ENCODE peak calls at places on chromosomes 5 and 9, in seven cellular contexts. One of them, this sample, is unnamed.

GRCh38 chr9:80410106-80410505 is 838.3 kb downstream of the TLE4 start:
- DNase-seq in dorsolateral prefrontal cortex: peak
- DNase-seq in body of pancreas: peak
- DNase-seq in A549: no peak
- DNase-seq in upper lobe of left lung: no peak
- DNase-seq in ovary: peak
- DNase-seq in OCI-LY7: no peak
- DNase-seq in this sample: no peak

GRCh38 chr5:160213537-160213936 is 15.8 kb upstream of the FABP6 start:
- DNase-seq in dorsolateral prefrontal cortex: no peak
- DNase-seq in body of pancreas: no peak
- DNase-seq in A549: peak
- DNase-seq in upper lobe of left lung: no peak
- DNase-seq in ovary: no peak
- DNase-seq in OCI-LY7: peak
- DNase-seq in this sample: peak

GRCh38 chr5:174293481-174293880 is 248.0 kb downstream of the NSG2 start:
- DNase-seq in dorsolateral prefrontal cortex: no peak
- DNase-seq in body of pancreas: no peak
- DNase-seq in A549: no peak
- DNase-seq in upper lobe of left lung: no peak
- DNase-seq in ovary: no peak
- DNase-seq in OCI-LY7: no peak
- DNase-seq in this sample: no peak

GRCh38 chr5:151202381-151203139 is 21.3 kb downstream of the CCDC69 start:
- DNase-seq in dorsolateral prefrontal cortex: no peak
- DNase-seq in body of pancreas: no peak
- DNase-seq in A549: peak
- DNase-seq in upper lobe of left lung: no peak
- DNase-seq in ovary: no peak
- DNase-seq in OCI-LY7: peak
- DNase-seq in this sample: peak

GRCh38 chr9:105932276-105932675 is 237.9 kb downstream of the TMEM38B start:
- DNase-seq in dorsolateral prefrontal cortex: no peak
- DNase-seq in body of pancreas: no peak
- DNase-seq in A549: no peak
- DNase-seq in upper lobe of left lung: no peak
- DNase-seq in ovary: no peak
- DNase-seq in OCI-LY7: no peak
- DNase-seq in this sample: no peak

GRCh38 chr9:114606597-114607207 is 4.4 kb upstream of the TMEM268 start:
- DNase-seq in dorsolateral prefrontal cortex: no peak
- DNase-seq in body of pancreas: peak
- DNase-seq in A549: no peak
- DNase-seq in upper lobe of left lung: no peak
- DNase-seq in ovary: peak
- DNase-seq in OCI-LY7: no peak
- DNase-seq in this sample: peak

GRCh38 chr9:136138566-136138965 is 19.9 kb upstream of the TMEM250 start:
- DNase-seq in dorsolateral prefrontal cortex: no peak
- DNase-seq in body of pancreas: no peak
- DNase-seq in A549: peak
- DNase-seq in upper lobe of left lung: no peak
- DNase-seq in ovary: no peak
- DNase-seq in OCI-LY7: peak
- DNase-seq in this sample: no peak

GRCh38 chr5:14240366-14240765 is 97.2 kb downstream of the TRIO start:
- DNase-seq in dorsolateral prefrontal cortex: no peak
- DNase-seq in body of pancreas: no peak
- DNase-seq in A549: no peak
- DNase-seq in upper lobe of left lung: no peak
- DNase-seq in ovary: no peak
- DNase-seq in OCI-LY7: no peak
- DNase-seq in this sample: peak

GRCh38 chr9:15927131-15927530 is 374.3 kb downstream of the CCDC171 start:
- DNase-seq in dorsolateral prefrontal cortex: no peak
- DNase-seq in body of pancreas: no peak
- DNase-seq in A549: no peak
- DNase-seq in upper lobe of left lung: no peak
- DNase-seq in ovary: no peak
- DNase-seq in OCI-LY7: no peak
- DNase-seq in this sample: peak

GRCh38 chr5:181190711-181191525 is 14.1 kb downstream of the TRIM7 start:
- DNase-seq in dorsolateral prefrontal cortex: peak
- DNase-seq in body of pancreas: peak
- DNase-seq in A549: peak
- DNase-seq in upper lobe of left lung: peak
- DNase-seq in ovary: peak
- DNase-seq in OCI-LY7: peak
- DNase-seq in this sample: no peak

GRCh38 chr5:33074548-33074947 is 363.4 kb downstream of the NPR3 start:
- DNase-seq in dorsolateral prefrontal cortex: no peak
- DNase-seq in body of pancreas: no peak
- DNase-seq in A549: no peak
- DNase-seq in upper lobe of left lung: no peak
- DNase-seq in ovary: no peak
- DNase-seq in OCI-LY7: no peak
- DNase-seq in this sample: peak

GRCh38 chr9:125649315-125649714 is 57.7 kb downstream of the MAPKAP1 start:
- DNase-seq in dorsolateral prefrontal cortex: no peak
- DNase-seq in body of pancreas: peak
- DNase-seq in A549: peak
- DNase-seq in upper lobe of left lung: no peak
- DNase-seq in ovary: no peak
- DNase-seq in OCI-LY7: no peak
- DNase-seq in this sample: peak

GRCh38 chr5:89930591-89931383 is 478.8 kb downstream of the CETN3 start:
- DNase-seq in dorsolateral prefrontal cortex: no peak
- DNase-seq in body of pancreas: no peak
- DNase-seq in A549: no peak
- DNase-seq in upper lobe of left lung: no peak
- DNase-seq in ovary: no peak
- DNase-seq in OCI-LY7: no peak
- DNase-seq in this sample: peak

GRCh38 chr5:160508780-160509361 is 87.2 kb downstream of the PTTG1 start:
- DNase-seq in dorsolateral prefrontal cortex: peak
- DNase-seq in body of pancreas: peak
- DNase-seq in A549: peak
- DNase-seq in upper lobe of left lung: no peak
- DNase-seq in ovary: no peak
- DNase-seq in OCI-LY7: peak
- DNase-seq in this sample: peak

GRCh38 chr5:168328804-168329203 is 37.4 kb downstream of the WWC1 start:
- DNase-seq in dorsolateral prefrontal cortex: no peak
- DNase-seq in body of pancreas: peak
- DNase-seq in A549: peak
- DNase-seq in upper lobe of left lung: no peak
- DNase-seq in ovary: no peak
- DNase-seq in OCI-LY7: peak
- DNase-seq in this sample: no peak

GRCh38 chr9:3028535-3028934 is 184.6 kb upstream of the PUM3 start:
- DNase-seq in dorsolateral prefrontal cortex: no peak
- DNase-seq in body of pancreas: no peak
- DNase-seq in A549: no peak
- DNase-seq in upper lobe of left lung: no peak
- DNase-seq in ovary: no peak
- DNase-seq in OCI-LY7: no peak
- DNase-seq in this sample: no peak

GRCh38 chr9:70110194-70111041 is 66.8 kb downstream of the MAMDC2 start:
- DNase-seq in dorsolateral prefrontal cortex: no peak
- DNase-seq in body of pancreas: no peak
- DNase-seq in A549: no peak
- DNase-seq in upper lobe of left lung: no peak
- DNase-seq in ovary: peak
- DNase-seq in OCI-LY7: no peak
- DNase-seq in this sample: peak

GRCh38 chr9:120941046-120941770 is 14.6 kb upstream of the TRAF1 start:
- DNase-seq in dorsolateral prefrontal cortex: no peak
- DNase-seq in body of pancreas: no peak
- DNase-seq in A549: peak
- DNase-seq in upper lobe of left lung: no peak
- DNase-seq in ovary: no peak
- DNase-seq in OCI-LY7: no peak
- DNase-seq in this sample: peak

GRCh38 chr5:1831677-1832313 is 30.6 kb downstream of the NDUFS6 start:
- DNase-seq in dorsolateral prefrontal cortex: peak
- DNase-seq in body of pancreas: no peak
- DNase-seq in A549: no peak
- DNase-seq in upper lobe of left lung: no peak
- DNase-seq in ovary: no peak
- DNase-seq in OCI-LY7: no peak
- DNase-seq in this sample: no peak

GRCh38 chr5:59684388-59685003 is 209.0 kb downstream of the PDE4D start:
- DNase-seq in dorsolateral prefrontal cortex: no peak
- DNase-seq in body of pancreas: no peak
- DNase-seq in A549: no peak
- DNase-seq in upper lobe of left lung: no peak
- DNase-seq in ovary: no peak
- DNase-seq in OCI-LY7: no peak
- DNase-seq in this sample: no peak

GRCh38 chr5:176542596-176543427 is 5.6 kb upstream of the RNF44 start:
- DNase-seq in dorsolateral prefrontal cortex: no peak
- DNase-seq in body of pancreas: no peak
- DNase-seq in A549: peak
- DNase-seq in upper lobe of left lung: peak
- DNase-seq in ovary: peak
- DNase-seq in OCI-LY7: peak
- DNase-seq in this sample: no peak

GRCh38 chr9:99235069-99235468 is 13.0 kb downstream of the SEC61B start:
- DNase-seq in dorsolateral prefrontal cortex: no peak
- DNase-seq in body of pancreas: no peak
- DNase-seq in A549: no peak
- DNase-seq in upper lobe of left lung: no peak
- DNase-seq in ovary: no peak
- DNase-seq in OCI-LY7: no peak
- DNase-seq in this sample: no peak
- H3K27ac ChIP-seq in dorsolateral prefrontal cortex: no peak
- H3K27ac ChIP-seq in body of pancreas: no peak
- H3K27ac ChIP-seq in A549: no peak
- H3K27ac ChIP-seq in upper lobe of left lung: no peak
- H3K27ac ChIP-seq in ovary: no peak
- H3K27ac ChIP-seq in OCI-LY7: peak
- H3K27ac ChIP-seq in this sample: no peak

GRCh38 chr9:131668439-131669233 is 71.2 kb downstream of the RAPGEF1 start:
- DNase-seq in dorsolateral prefrontal cortex: no peak
- DNase-seq in body of pancreas: no peak
- DNase-seq in A549: no peak
- DNase-seq in upper lobe of left lung: peak
- DNase-seq in ovary: no peak
- DNase-seq in OCI-LY7: peak
- DNase-seq in this sample: peak
- H3K27ac ChIP-seq in dorsolateral prefrontal cortex: peak
- H3K27ac ChIP-seq in body of pancreas: peak
- H3K27ac ChIP-seq in A549: no peak
- H3K27ac ChIP-seq in upper lobe of left lung: peak
- H3K27ac ChIP-seq in ovary: no peak
- H3K27ac ChIP-seq in OCI-LY7: peak
- H3K27ac ChIP-seq in this sample: peak

DNA sequence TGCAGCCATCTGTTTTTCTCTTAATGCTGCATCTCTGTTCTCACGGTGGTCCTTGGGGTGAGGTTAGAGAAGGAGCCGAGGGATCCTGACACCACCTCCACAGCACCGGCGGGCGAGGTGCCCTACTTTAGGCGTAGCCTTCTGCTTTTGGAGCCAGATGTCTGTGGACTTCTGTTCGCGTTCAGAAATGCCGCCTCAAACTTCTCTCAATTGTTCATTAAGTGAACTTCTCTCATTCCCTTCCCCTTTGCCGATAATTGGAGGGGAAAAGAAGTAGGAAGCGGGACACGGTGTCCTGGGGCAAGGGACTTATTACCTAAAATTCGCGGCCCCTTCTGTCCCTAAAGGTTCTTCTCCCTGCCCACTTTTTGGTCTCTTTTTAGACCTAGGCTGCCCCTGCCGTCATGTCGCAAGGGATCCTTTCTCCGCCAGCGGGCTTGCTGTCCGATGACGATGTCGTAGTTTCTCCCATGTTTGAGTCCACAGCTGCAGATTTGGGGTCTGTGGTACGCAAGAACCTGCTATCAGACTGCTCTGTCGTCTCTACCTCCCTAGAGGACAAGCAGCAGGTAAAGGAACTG is 455 bp downstream of the KIF20A start:
- DNase-seq in dorsolateral prefrontal cortex: no peak
- DNase-seq in body of pancreas: no peak
- DNase-seq in A549: peak
- DNase-seq in upper lobe of left lung: no peak
- DNase-seq in ovary: no peak
- DNase-seq in OCI-LY7: peak
- DNase-seq in this sample: no peak
- H3K27ac ChIP-seq in dorsolateral prefrontal cortex: no peak
- H3K27ac ChIP-seq in body of pancreas: no peak
- H3K27ac ChIP-seq in A549: peak
- H3K27ac ChIP-seq in upper lobe of left lung: no peak
- H3K27ac ChIP-seq in ovary: no peak
- H3K27ac ChIP-seq in OCI-LY7: peak
- H3K27ac ChIP-seq in this sample: peak

DNA sequence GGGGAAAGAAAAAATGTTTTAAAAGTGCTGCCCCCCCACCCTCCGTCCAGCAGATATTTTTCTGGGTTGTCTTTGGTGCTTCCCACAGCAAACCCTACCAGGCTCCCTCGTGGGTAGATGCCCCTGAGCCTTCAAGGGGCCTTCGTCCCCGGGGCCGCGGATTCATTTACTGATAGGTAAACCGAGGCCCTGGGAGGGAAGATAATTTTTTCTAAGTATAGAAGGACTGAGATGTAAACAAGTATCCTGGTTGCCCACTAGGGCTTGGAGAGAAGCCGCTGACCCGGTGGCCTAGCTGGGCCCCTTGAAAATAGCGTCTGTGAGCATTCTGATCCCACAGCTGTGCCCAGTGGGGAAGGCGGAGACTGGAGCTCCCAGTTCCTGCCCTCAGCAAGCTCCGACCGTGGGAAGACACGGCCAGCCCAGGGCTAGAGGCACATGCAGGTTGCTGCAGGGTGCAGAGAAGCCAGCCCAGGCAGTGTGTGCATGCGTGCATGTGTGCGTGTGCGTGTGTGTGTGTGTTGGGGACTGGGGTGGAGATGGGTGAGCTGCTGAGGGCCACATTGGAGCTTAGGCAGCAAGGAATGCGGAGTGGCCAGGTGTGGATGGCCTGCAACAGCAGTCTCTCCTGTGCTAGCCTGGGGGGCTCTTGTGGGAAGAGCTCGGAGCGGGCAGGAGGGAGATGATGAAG is 5.9 kb upstream of the RXRA start:
- DNase-seq in dorsolateral prefrontal cortex: no peak
- DNase-seq in body of pancreas: no peak
- DNase-seq in A549: no peak
- DNase-seq in upper lobe of left lung: peak
- DNase-seq in ovary: peak
- DNase-seq in OCI-LY7: no peak
- DNase-seq in this sample: no peak
- H3K27ac ChIP-seq in dorsolateral prefrontal cortex: no peak
- H3K27ac ChIP-seq in body of pancreas: no peak
- H3K27ac ChIP-seq in A549: no peak
- H3K27ac ChIP-seq in upper lobe of left lung: no peak
- H3K27ac ChIP-seq in ovary: no peak
- H3K27ac ChIP-seq in OCI-LY7: no peak
- H3K27ac ChIP-seq in this sample: no peak

This sample was measured in astrocyte.